ENCODE peak calls at places on chromosomes 11 and 22, in four cellular contexts. P, M, L and V are unnamed samples.

GRCh38 chr11:78744949-78745348 is 170.3 kb upstream of the NARS2 start:
- DNase-seq in L (no peak), P (no peak), M (no peak), V (no peak)

GRCh38 chr11:75403983-75404658 is 4.8 kb downstream of the RPS3 start:
- DNase-seq in L (no peak), M (no peak), P (no peak), V (no peak)

GRCh38 chr11:126188332-126189108 is 22.9 kb downstream of the RPUSD4 start:
- DNase-seq in P (no peak), M (no peak), L (no peak), V (no peak)

GRCh38 chr22:41383085-41383484 is 1.3 kb downstream of the TEF start:
- DNase-seq in M (no peak), L (no peak), P (no peak), V (no peak)

GRCh38 chr11:2770556-2771301 is 70.9 kb upstream of the KCNQ1OT1 start:
- DNase-seq in L (no peak), P (peak; percentile 39), M (no peak), V (peak; percentile 37)

GRCh38 chr22:38830026-38830844 is 13.6 kb downstream of the NPTXR start:
- DNase-seq in L (no peak), P (no peak), M (no peak), V (no peak)

GRCh38 chr11:6667733-6668374 is 12.2 kb upstream of the DCHS1 start:
- DNase-seq in P (no peak), L (peak; percentile 43), M (peak; percentile 43), V (no peak)

GRCh38 chr22:48705159-48705916 is 1122.3 kb downstream of the BRD1 start:
- DNase-seq in M (no peak), L (no peak), P (no peak), V (no peak)

GRCh38 chr11:99693941-99694492 is 673.3 kb downstream of the CNTN5 start:
- DNase-seq in P (no peak), L (peak; percentile 89), M (peak; percentile 77), V (no peak)

GRCh38 chr11:11227686-11228085 is 125.4 kb downstream of the CSNK2A3 start:
- DNase-seq in P (no peak), M (no peak), L (no peak), V (no peak)

GRCh38 chr11:94678236-94678635 is 89.9 kb upstream of the AMOTL1 start:
- DNase-seq in M (peak; percentile 14), P (peak; percentile 36), L (no peak), V (no peak)

GRCh38 chr22:28730146-28730545 is 11.5 kb downstream of the CHEK2 start:
- DNase-seq in L (no peak), M (no peak), P (no peak), V (no peak)

GRCh38 chr11:103887001-103887680 is 149.3 kb upstream of the DDI1 start:
- DNase-seq in P (no peak), M (no peak), L (no peak), V (no peak)

GRCh38 chr11:1153951-1154487 is 3.7 kb upstream of the MUC5AC start:
- DNase-seq in L (peak; percentile 92), M (peak; percentile 87), P (no peak), V (no peak)

GRCh38 chr11:61828629-61829407 is 718 bp downstream of the FADS2 start:
- DNase-seq in P (peak; percentile 73), M (peak; percentile 27), L (peak; percentile 27), V (peak; percentile 48)

GRCh38 chr11:64156235-64157011 is 9.5 kb downstream of the MACROD1 start:
- DNase-seq in P (no peak), L (no peak), M (no peak), V (no peak)

GRCh38 chr11:74636633-74637184 is 44.3 kb downstream of the POLD3 start:
- DNase-seq in L (peak; percentile 82), M (peak; percentile 77), P (no peak), V (no peak)

GRCh38 chr11:128421577-128421976 is 165.8 kb downstream of the ETS1 start:
- DNase-seq in L (peak; percentile 47), P (no peak), M (no peak), V (no peak)

GRCh38 chr11:126354631-126355323 is 709 bp upstream of the ST3GAL4 start:
- DNase-seq in L (no peak), M (peak; percentile 33), P (no peak), V (no peak)

GRCh38 chr22:26447594-26448329 is 18.7 kb downstream of the ASPHD2 start:
- DNase-seq in M (no peak), P (no peak), L (no peak), V (no peak)

GRCh38 chr11:43419460-43419859 is 60.7 kb downstream of the TTC17 start:
- DNase-seq in L (peak; percentile 58), P (no peak), M (peak; percentile 49), V (no peak)

GRCh38 chr11:134559617-134559992 is 147.6 kb upstream of the B3GAT1 start:
- DNase-seq in P (peak; percentile 44), L (no peak), M (no peak), V (peak; percentile 35)

GRCh38 chr11:123301696-123302400 is 106.8 kb upstream of the CLMP start:
- DNase-seq in M (peak; percentile 40), P (peak; percentile 93), L (peak; percentile 18), V (peak; percentile 87)

GRCh38 chr11:15871904-15872303 is 484.4 kb downstream of the SOX6 start:
- DNase-seq in P (no peak), L (no peak), M (no peak), V (no peak)

GRCh38 chr11:67289651-67290479 is 762 bp downstream of the ANKRD13D start:
- DNase-seq in L (no peak), M (no peak), P (peak; percentile 64), V (no peak)

GRCh38 chr11:21710791-21711190 is 482.1 kb upstream of the ANO5 start:
- DNase-seq in P (no peak), M (peak; percentile 5), L (no peak), V (no peak)

GRCh38 chr11:203945-204586 is 3.1 kb downstream of the BET1L start:
- DNase-seq in M (no peak), L (no peak), P (peak; percentile 26), V (peak; percentile 36)

GRCh38 chr22:31912402-31912733 is 32.0 kb upstream of the YWHAH start:
- DNase-seq in L (no peak), M (no peak), P (no peak), V (no peak)

GRCh38 chr11:12247543-12248287 is 129.7 kb upstream of the PARVA start:
- DNase-seq in M (no peak), P (no peak), L (no peak), V (no peak)

GRCh38 chr11:10778217-10778970 is 27.3 kb downstream of the CTR9 start:
- DNase-seq in M (no peak), P (no peak), L (peak; percentile 73), V (no peak)

GRCh38 chr22:28563636-28564035 is 116.0 kb downstream of the TTC28 start:
- DNase-seq in L (no peak), M (peak; percentile 26), P (no peak), V (no peak)

GRCh38 chr11:8356731-8357504 is 93.2 kb upstream of the LMO1 start:
- DNase-seq in L (no peak), M (no peak), P (no peak), V (no peak)

GRCh38 chr11:126268708-126269579 is at the start of the genes FOXRED1 and SRPRA:
- DNase-seq in P (peak; percentile 99), L (peak; percentile 100), M (peak; percentile 99), V (peak; percentile 99)

GRCh38 chr22:17930455-17931313 is 93.7 kb downstream of the MICAL3 start:
- DNase-seq in L (no peak), P (no peak), M (no peak), V (no peak)

GRCh38 chr11:38491986-38492385 is 1894.0 kb upstream of the RAG2 start:
- DNase-seq in P (no peak), M (peak; percentile 17), L (no peak), V (no peak)

GRCh38 chr11:99019676-99020075 is 1.1 kb upstream of the CNTN5 start:
- DNase-seq in P (no peak), M (no peak), L (no peak), V (no peak)

GRCh38 chr22:20239063-20239950 is 28.8 kb downstream of the RTN4R start:
- DNase-seq in P (no peak), L (no peak), M (no peak), V (no peak)

GRCh38 chr11:118282635-118283310 is 18.7 kb upstream of the MPZL2 start:
- DNase-seq in P (no peak), L (no peak), M (no peak), V (no peak)

GRCh38 chr11:110250168-110250567 is 46.2 kb downstream of the RDX start:
- DNase-seq in P (no peak), M (no peak), L (no peak), V (no peak)

GRCh38 chr22:38203090-38203810 is 1.5 kb downstream of the MAFF start:
- DNase-seq in L (peak; percentile 34), P (peak; percentile 73), M (peak; percentile 57), V (no peak)

DNA sequence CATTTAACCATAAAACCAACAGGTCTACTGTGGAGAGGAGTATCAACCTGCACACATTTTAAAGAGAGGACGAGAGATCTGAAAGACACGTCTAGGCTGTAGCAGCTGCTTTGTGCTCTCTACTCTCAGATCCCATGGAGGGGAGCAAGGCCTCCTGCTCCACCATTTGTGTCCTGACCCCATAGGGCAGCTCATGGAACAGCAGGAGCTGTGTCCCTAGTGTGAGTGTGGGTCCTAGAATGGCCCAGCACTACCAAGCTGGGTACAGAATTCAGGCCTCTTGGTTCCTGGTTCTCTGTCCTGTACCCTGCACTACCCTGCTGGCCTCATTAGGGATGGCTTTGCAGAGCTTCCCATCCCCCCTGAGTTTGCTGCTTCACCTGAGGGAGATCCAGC is 76.5 kb downstream of the DHCR7 start:
- DNase-seq in M (no peak), P (no peak), L (no peak), V (no peak)
- TF ChIP-seq CTCF in M (no peak), P (no peak), L (no peak), V (no peak)

GRCh38 chr11:65468874-65469333 is 29.9 kb upstream of the MALAT1 start:
- DNase-seq in L (no peak), M (peak; percentile 87), P (peak; percentile 88), V (no peak)
- TF ChIP-seq CTCF in L (peak; percentile 50), M (peak; percentile 61), P (peak; percentile 95), V (no peak)

DNA sequence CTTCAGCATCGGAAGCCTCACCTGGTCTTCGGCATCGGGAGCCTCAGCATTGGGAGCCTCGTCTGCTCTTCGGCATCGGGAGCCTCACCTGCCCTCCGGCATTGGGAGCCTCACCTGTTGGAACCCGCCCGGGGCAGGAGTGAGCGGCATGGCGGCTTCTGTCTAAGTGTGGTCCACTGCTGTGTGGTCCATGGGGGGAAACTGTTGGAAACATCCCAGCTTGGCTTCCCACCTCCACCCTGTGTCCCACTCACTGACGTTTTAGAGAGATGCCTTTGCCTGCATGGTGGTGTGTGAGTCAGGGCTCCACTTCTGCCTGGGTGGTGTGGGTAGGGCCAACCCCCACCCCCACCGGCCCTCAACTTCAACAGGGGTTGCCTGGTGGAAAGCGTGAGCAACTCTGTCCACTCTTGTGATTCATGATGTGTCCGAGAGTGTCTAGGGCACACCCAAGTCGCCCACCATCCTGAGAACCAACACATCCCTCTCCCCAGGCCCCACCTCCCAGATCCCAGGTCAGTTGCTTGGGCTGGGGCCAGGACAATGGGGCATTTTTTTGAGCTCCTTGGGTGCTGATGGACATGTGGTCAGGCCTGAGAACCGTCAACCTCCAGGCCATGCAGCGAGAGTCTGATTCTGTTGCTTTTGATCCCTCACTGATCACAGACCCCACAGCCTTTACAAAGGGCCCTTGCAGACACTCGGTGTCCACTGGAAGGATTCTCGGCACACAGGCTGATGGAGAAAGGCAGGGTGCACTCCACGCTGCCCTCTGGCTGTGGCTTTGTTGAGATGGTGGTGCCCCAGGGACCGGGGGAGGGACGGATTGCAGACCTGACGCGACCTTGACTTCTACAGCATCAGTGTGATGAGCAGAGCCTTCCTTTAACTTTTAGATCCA is 406.7 kb downstream of the TBC1D22A start:
- DNase-seq in L (no peak), P (peak; percentile 66), M (no peak), V (peak; percentile 16)
- TF ChIP-seq CTCF in L (peak; percentile 45), P (peak; percentile 92), M (peak; percentile 18), V (no peak)

GRCh38 chr11:46410021-46410420 is 18.4 kb upstream of the CHRM4 start:
- DNase-seq in P (peak; percentile 55), M (no peak), L (peak; percentile 9), V (no peak)
- TF ChIP-seq CTCF in P (peak; percentile 62), M (no peak), L (peak; percentile 40), V (no peak)